ENCODE peak calls at places on chromosomes 3 and 15, in seven cellular contexts. K, R, N, V, P, C and D are unnamed samples.

GRCh38 chr3:129620828-129621605 is 14.5 kb upstream of the PLXND1 start:
- DNase-seq in K (no peak), R (no peak), N (no peak), V (no peak), P (no peak), C (no peak), D (no peak)

GRCh38 chr3:197466586-197467399 is 89.0 kb downstream of the BDH1 start:
- DNase-seq in K (no peak), R (no peak), N (no peak), V (no peak), P (no peak), C (no peak), D (no peak)

GRCh38 chr15:63474810-63475316 is 29.5 kb upstream of the USP3 start:
- DNase-seq in K (no peak), R (no peak), N (no peak), V (peak), P (peak), C (peak), D (peak)

GRCh38 chr15:63601727-63602185 is 4.6 kb downstream of the FBXL22 start:
- DNase-seq in K (peak), R (no peak), N (no peak), V (no peak), P (no peak), C (peak), D (no peak)

GRCh38 chr3:115876860-115877646 is 253.7 kb downstream of the GAP43 start:
- DNase-seq in K (no peak), R (no peak), N (no peak), V (no peak), P (no peak), C (no peak), D (no peak)

GRCh38 chr15:72554471-72555425 is 80.6 kb downstream of the ARIH1 start:
- DNase-seq in K (no peak), R (no peak), N (no peak), V (peak), P (no peak), C (no peak), D (no peak)

GRCh38 chr3:72744330-72744729 is 103.9 kb downstream of the SHQ1 start:
- DNase-seq in K (no peak), R (no peak), N (no peak), V (peak), P (no peak), C (no peak), D (no peak)

GRCh38 chr15:26438718-26439117 is 334.1 kb downstream of the GABRB3 start:
- DNase-seq in K (no peak), R (no peak), N (no peak), V (no peak), P (no peak), C (no peak), D (no peak)

GRCh38 chr15:31080618-31081017 is 20.9 kb downstream of the TRPM1 start:
- DNase-seq in K (no peak), R (peak), N (peak), V (no peak), P (no peak), C (peak), D (peak)

GRCh38 chr3:168116279-168116678 is 20.6 kb upstream of the GOLIM4 start:
- DNase-seq in K (no peak), R (peak), N (no peak), V (no peak), P (no peak), C (peak), D (peak)

GRCh38 chr3:76753599-76753998 is 286.3 kb upstream of the ROBO2 start:
- DNase-seq in K (no peak), R (no peak), N (no peak), V (peak), P (no peak), C (no peak), D (no peak)

GRCh38 chr3:173932624-173933023 is 535.1 kb downstream of the NLGN1 start:
- DNase-seq in K (no peak), R (no peak), N (no peak), V (no peak), P (no peak), C (no peak), D (no peak)

GRCh38 chr3:62554264-62554799 is 181.0 kb upstream of the FEZF2 start:
- DNase-seq in K (peak), R (no peak), N (no peak), V (peak), P (no peak), C (no peak), D (no peak)

GRCh38 chr3:152315623-152316022 is 46.9 kb downstream of the MBNL1 start:
- DNase-seq in K (no peak), R (no peak), N (no peak), V (no peak), P (no peak), C (no peak), D (no peak)

GRCh38 chr3:65888980-65889706 is 149.6 kb downstream of the MAGI1 start:
- DNase-seq in K (no peak), R (no peak), N (no peak), V (no peak), P (no peak), C (no peak), D (no peak)

GRCh38 chr3:143644370-143645089 is 203.7 kb downstream of the SLC9A9 start:
- DNase-seq in K (no peak), R (no peak), N (peak), V (peak), P (peak), C (peak), D (peak)

GRCh38 chr15:27361418-27361817 is 390.4 kb downstream of the GABRG3 start:
- DNase-seq in K (peak), R (no peak), N (no peak), V (no peak), P (no peak), C (no peak), D (no peak)

GRCh38 chr3:12583280-12583679 is 26.4 kb downstream of the MKRN2 start:
- DNase-seq in K (no peak), R (no peak), N (no peak), V (no peak), P (no peak), C (no peak), D (no peak)

GRCh38 chr15:27894645-27895044 is 204.5 kb downstream of the OCA2 start:
- DNase-seq in K (no peak), R (no peak), N (no peak), V (no peak), P (no peak), C (no peak), D (no peak)

GRCh38 chr3:69197922-69198540 is 75.6 kb upstream of the LMOD3 start:
- DNase-seq in K (no peak), R (no peak), N (no peak), V (no peak), P (no peak), C (peak), D (no peak)

GRCh38 chr3:25971736-25972135 is 181.8 kb downstream of the OXSM start:
- DNase-seq in K (no peak), R (no peak), N (no peak), V (no peak), P (no peak), C (no peak), D (no peak)

GRCh38 chr3:12299026-12299425 is 10.2 kb downstream of the PPARG start:
- DNase-seq in K (no peak), R (no peak), N (no peak), V (no peak), P (no peak), C (no peak), D (no peak)

GRCh38 chr15:89167267-89168176 is 53.9 kb downstream of the RLBP1 start:
- DNase-seq in K (no peak), R (no peak), N (no peak), V (peak), P (peak), C (no peak), D (peak)

GRCh38 chr3:71247221-71247947 is 336.1 kb downstream of the FOXP1 start:
- DNase-seq in K (no peak), R (no peak), N (no peak), V (peak), P (no peak), C (no peak), D (no peak)

GRCh38 chr15:38879909-38880471 is 315.4 kb upstream of the RASGRP1 start:
- DNase-seq in K (no peak), R (peak), N (no peak), V (no peak), P (no peak), C (peak), D (no peak)

GRCh38 chr3:48919215-48920138 is 835 bp downstream of the ARIH2 start:
- DNase-seq in K (peak), R (no peak), N (no peak), V (peak), P (no peak), C (peak), D (peak)

GRCh38 chr15:99717129-99718024 is 15.9 kb downstream of the LYSMD4 start:
- DNase-seq in K (no peak), R (no peak), N (no peak), V (no peak), P (no peak), C (no peak), D (no peak)

GRCh38 chr15:73841756-73842590 is 31.4 kb upstream of the TBC1D21 start:
- DNase-seq in K (no peak), R (no peak), N (no peak), V (no peak), P (no peak), C (no peak), D (no peak)

GRCh38 chr15:67080900-67081431 is 15.6 kb downstream of the SMAD3 start:
- DNase-seq in K (no peak), R (peak), N (no peak), V (no peak), P (peak), C (no peak), D (no peak)

GRCh38 chr3:167318996-167319615 is 61.0 kb downstream of the ZBBX start:
- DNase-seq in K (no peak), R (no peak), N (no peak), V (no peak), P (no peak), C (no peak), D (no peak)

GRCh38 chr15:48190932-48191573 is 412 bp upstream of the CTXN2 start:
- DNase-seq in K (no peak), R (no peak), N (peak), V (peak), P (no peak), C (peak), D (peak)

GRCh38 chr3:188760408-188760807 is 411.4 kb upstream of the TPRG1 start:
- DNase-seq in K (no peak), R (no peak), N (no peak), V (no peak), P (no peak), C (no peak), D (no peak)

GRCh38 chr3:197353867-197354180 is 55.4 kb upstream of the DLG1 start:
- DNase-seq in K (no peak), R (no peak), N (no peak), V (no peak), P (no peak), C (no peak), D (no peak)

GRCh38 chr3:124639406-124640237 is 90.6 kb upstream of the UMPS start:
- DNase-seq in K (no peak), R (no peak), N (no peak), V (no peak), P (peak), C (no peak), D (no peak)

GRCh38 chr15:84915011-84915958 is 30.8 kb downstream of the SLC28A1 start:
- DNase-seq in K (no peak), R (peak), N (no peak), V (peak), P (peak), C (peak), D (peak)

GRCh38 chr3:156150434-156151066 is 30.2 kb downstream of the KCNAB1 start:
- DNase-seq in K (peak), R (peak), N (peak), V (peak), P (no peak), C (peak), D (peak)

GRCh38 chr3:133745981-133746721 is at the start of gene TF:
- DNase-seq in K (peak), R (no peak), N (no peak), V (peak), P (no peak), C (no peak), D (no peak)

GRCh38 chr15:87604857-87605446 is 651.6 kb downstream of the NTRK3 start:
- DNase-seq in K (no peak), R (no peak), N (no peak), V (no peak), P (no peak), C (no peak), D (no peak)

GRCh38 chr3:43769471-43770425 is 79.0 kb downstream of the ABHD5 start:
- DNase-seq in K (peak), R (peak), N (peak), V (peak), P (peak), C (peak), D (peak)
- TF ChIP-seq EP300 in K (no peak), R (no peak), N (no peak), V (no peak), P (no peak), C (no peak), D (no peak)

GRCh38 chr3:172061724-172062184 is 22.4 kb downstream of the FNDC3B start:
- DNase-seq in K (no peak), R (no peak), N (no peak), V (peak), P (peak), C (peak), D (no peak)
- TF ChIP-seq POLR2AphosphoS5 in K (no peak), R (no peak), N (no peak), V (no peak), P (no peak), C (no peak), D (no peak)

GRCh38 chr15:40108855-40109735 is at the start of gene BMF:
- DNase-seq in K (peak), R (peak), N (peak), V (peak), P (peak), C (peak), D (peak)
- TF ChIP-seq EP300 in K (no peak), R (no peak), N (no peak), V (peak), P (no peak), C (no peak), D (no peak)

DNA sequence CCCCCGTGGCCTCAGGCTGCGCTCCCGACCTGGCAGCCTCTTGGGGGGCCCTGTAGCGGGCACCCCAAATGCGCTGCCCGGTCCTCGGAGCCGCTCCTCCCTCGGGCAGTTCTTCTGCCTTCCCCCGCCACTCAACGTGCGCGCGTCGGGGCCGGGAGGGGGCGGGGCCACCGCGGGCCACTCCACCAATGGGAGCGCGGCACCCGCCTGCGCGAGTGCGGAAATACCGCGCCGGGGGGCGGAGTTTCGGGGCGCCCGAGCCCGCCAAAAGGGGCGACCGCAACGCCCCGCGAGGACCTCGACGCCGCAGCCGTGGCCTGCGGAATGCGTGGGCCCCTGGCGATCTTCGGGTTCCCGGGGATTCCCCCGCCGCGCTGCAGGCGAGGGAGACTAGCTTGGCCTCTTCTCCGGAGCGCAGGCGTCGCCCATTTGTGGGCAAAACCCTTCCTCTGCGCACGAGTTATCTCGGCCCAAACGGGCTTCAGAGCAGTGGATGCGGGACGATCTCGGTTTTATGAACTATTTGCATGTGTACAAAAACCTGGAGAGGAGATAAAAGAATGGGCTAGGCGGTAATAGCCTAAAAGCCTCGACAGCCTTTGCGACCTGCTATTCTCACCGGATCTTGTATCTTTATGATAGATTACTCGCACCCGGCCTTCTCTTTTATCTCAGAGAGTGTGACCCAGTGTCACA is at the start of gene TASOR:
- DNase-seq in K (peak), R (peak), N (peak), V (peak), P (no peak), C (peak), D (peak)
- TF ChIP-seq POLR2AphosphoS5 in K (peak), R (peak), N (no peak), V (peak), P (peak), C (peak), D (peak)

GRCh38 chr15:91751611-91752010 is 101.9 kb upstream of the SLCO3A1 start:
- DNase-seq in K (no peak), R (no peak), N (no peak), V (no peak), P (no peak), C (no peak), D (no peak)
- TF ChIP-seq EP300 in K (no peak), R (no peak), N (no peak), V (no peak), P (no peak), C (no peak), D (no peak)

GRCh38 chr3:127090218-127091160 is 102.4 kb upstream of the PRR23E start:
- DNase-seq in K (no peak), R (no peak), N (no peak), V (no peak), P (no peak), C (no peak), D (no peak)
- TF ChIP-seq POLR2AphosphoS5 in K (no peak), R (no peak), N (no peak), V (no peak), P (no peak), C (no peak), D (no peak)